ENCODE peak calls at places on chromosomes 5 and 9, in nine cellular contexts. P, K, O, R, G, E, J, A and C are unnamed samples.

GRCh38 chr5:68464424-68464823 is 248.9 kb downstream of the PIK3R1 start:
- DNase-seq in P (no peak), K (peak; percentile 3), O (no peak), R (no peak), G (peak; percentile 20), E (peak; percentile 32), J (peak; percentile 45), A (no peak), C (no peak)

GRCh38 chr5:159913048-159913447 is 3.2 kb upstream of the ADRA1B start:
- DNase-seq in P (no peak), K (no peak), O (no peak), R (no peak), G (no peak), E (peak; percentile 70), J (peak; percentile 90), A (no peak), C (no peak)

GRCh38 chr9:76969716-76970115 is 49.7 kb upstream of the FOXB2 start:
- DNase-seq in P (no peak), K (no peak), O (no peak), R (no peak), G (no peak), E (no peak), J (no peak), A (no peak), C (no peak)

GRCh38 chr5:14237313-14238086 is 94.4 kb downstream of the TRIO start:
- DNase-seq in P (no peak), K (no peak), O (no peak), R (no peak), G (no peak), E (no peak), J (no peak), A (no peak), C (no peak)

GRCh38 chr9:281753-282645 is 67.3 kb downstream of the DOCK8 start:
- DNase-seq in P (no peak), K (no peak), O (no peak), R (no peak), G (no peak), E (no peak), J (no peak), A (no peak), C (no peak)

GRCh38 chr5:22593592-22593991 is 259.6 kb downstream of the CDH12 start:
- DNase-seq in P (no peak), K (no peak), O (no peak), R (no peak), G (no peak), E (no peak), J (no peak), A (no peak), C (no peak)

GRCh38 chr5:88743231-88743879 is 139.6 kb downstream of the MEF2C start:
- DNase-seq in P (no peak), K (no peak), O (no peak), R (no peak), G (no peak), E (no peak), J (peak; percentile 39), A (no peak), C (no peak)

GRCh38 chr5:125151150-125151932 is 404.9 kb upstream of the ZNF608 start:
- DNase-seq in P (no peak), K (no peak), O (no peak), R (no peak), G (no peak), E (no peak), J (no peak), A (no peak), C (no peak)

GRCh38 chr9:78967557-78968212 is 604.1 kb upstream of the TLE4 start:
- DNase-seq in P (no peak), K (no peak), O (no peak), R (no peak), G (no peak), E (peak; percentile 65), J (peak; percentile 37), A (no peak), C (no peak)

GRCh38 chr9:34744295-34745221 is 34.6 kb upstream of the CCL21 start:
- DNase-seq in P (peak; percentile 22), K (peak; percentile 5), O (no peak), R (peak; percentile 32), G (no peak), E (peak; percentile 100), J (peak; percentile 73), A (no peak), C (no peak)

GRCh38 chr5:2353211-2353610 is 398.3 kb downstream of the IRX2 start:
- DNase-seq in P (no peak), K (no peak), O (peak; percentile 12), R (no peak), G (no peak), E (no peak), J (no peak), A (no peak), C (no peak)

GRCh38 chr5:157710887-157711286 is 20.3 kb upstream of the THG1L start:
- DNase-seq in P (no peak), K (no peak), O (no peak), R (no peak), G (no peak), E (peak; percentile 66), J (peak; percentile 22), A (no peak), C (no peak)

GRCh38 chr9:35945341-35946018 is 12.5 kb downstream of the OR2S2 start:
- DNase-seq in P (peak; percentile 86), K (peak; percentile 72), O (peak; percentile 83), R (peak; percentile 90), G (peak; percentile 56), E (peak; percentile 59), J (peak; percentile 93), A (peak; percentile 73), C (peak; percentile 93)

GRCh38 chr5:178367351-178368120 is 134.9 kb upstream of the PHYKPL start:
- DNase-seq in P (no peak), K (no peak), O (no peak), R (no peak), G (no peak), E (no peak), J (no peak), A (no peak), C (no peak)

GRCh38 chr5:134177197-134178171 is 734 bp upstream of the SKP1 start:
- DNase-seq in P (peak; percentile 72), K (peak; percentile 45), O (no peak), R (peak; percentile 74), G (no peak), E (peak; percentile 79), J (peak; percentile 83), A (no peak), C (peak; percentile 90)

GRCh38 chr5:131627466-131627865 is 7.6 kb downstream of the RAPGEF6 start:
- DNase-seq in P (no peak), K (no peak), O (no peak), R (no peak), G (no peak), E (no peak), J (no peak), A (no peak), C (no peak)

GRCh38 chr5:51208291-51208690 is 175.0 kb upstream of the ISL1 start:
- DNase-seq in P (no peak), K (no peak), O (no peak), R (no peak), G (no peak), E (no peak), J (no peak), A (no peak), C (no peak)

GRCh38 chr5:74649421-74649973 is 9.0 kb upstream of the ENC1 start:
- DNase-seq in P (no peak), K (no peak), O (no peak), R (no peak), G (no peak), E (no peak), J (no peak), A (no peak), C (no peak)

GRCh38 chr9:105475302-105475701 is 27.5 kb downstream of the FSD1L start:
- DNase-seq in P (no peak), K (no peak), O (no peak), R (no peak), G (no peak), E (peak; percentile 19), J (peak; percentile 50), A (no peak), C (no peak)
- TF ChIP-seq CTCF in P (peak; percentile 40), K (peak; percentile 25), O (no peak), R (peak; percentile 33), G (no peak), E (peak; percentile 50), J (peak; percentile 49), A (no peak), C (peak; percentile 74)

DNA sequence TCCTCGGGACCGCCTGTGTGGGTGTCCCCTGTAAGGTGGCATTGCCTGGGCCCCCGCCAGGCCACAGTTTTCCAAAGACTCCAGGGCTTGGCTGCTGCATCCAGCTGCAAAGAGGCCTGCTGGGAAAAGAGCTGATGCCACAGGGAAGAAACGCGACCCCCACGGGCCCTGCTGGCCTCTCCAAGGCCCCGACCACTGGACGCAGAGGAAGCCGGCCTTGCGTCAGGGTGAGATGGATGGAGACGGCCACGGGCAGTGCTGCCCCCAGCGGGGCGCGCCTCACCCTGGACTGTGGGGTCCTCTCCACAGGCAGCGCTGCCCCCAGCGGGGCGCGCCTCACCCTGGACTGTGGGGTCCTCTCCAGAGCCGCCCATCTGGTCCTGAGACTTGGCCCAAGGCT is 21.3 kb upstream of the SLC6A19 start:
- DNase-seq in P (no peak), K (no peak), O (no peak), R (no peak), G (no peak), E (no peak), J (no peak), A (no peak), C (no peak)
- TF ChIP-seq CTCF in P (no peak), K (no peak), O (no peak), R (no peak), G (no peak), E (no peak), J (no peak), A (no peak), C (no peak)

DNA sequence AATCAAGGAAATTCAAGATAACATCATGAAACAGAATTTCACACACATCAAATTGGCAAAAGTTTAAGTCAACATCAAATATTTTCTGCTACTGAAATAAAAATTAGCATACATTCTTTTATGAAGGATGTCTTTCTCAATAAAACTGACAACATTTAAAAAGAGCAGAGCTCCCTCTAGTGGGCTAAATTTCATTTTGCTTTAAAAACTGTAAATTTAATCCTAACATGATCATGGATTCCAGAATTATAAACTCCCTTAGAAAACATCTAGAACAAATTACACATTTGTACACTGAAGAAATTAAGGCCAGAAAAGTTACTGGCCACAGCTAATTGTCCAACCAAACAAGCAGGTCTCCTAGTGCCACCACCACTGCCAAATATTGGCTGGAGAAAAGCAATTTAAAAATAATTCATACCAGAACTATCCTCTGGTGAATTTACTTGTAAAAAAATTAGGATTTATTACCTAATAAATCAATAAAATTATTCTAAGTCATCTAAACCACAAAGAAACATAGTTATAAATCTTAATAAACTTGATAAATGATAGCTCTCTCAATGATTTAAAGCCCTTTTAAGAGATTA is 31.2 kb downstream of the DEPDC1B start:
- DNase-seq in P (no peak), K (no peak), O (no peak), R (no peak), G (no peak), E (peak; percentile 21), J (peak; percentile 58), A (no peak), C (no peak)
- TF ChIP-seq CTCF in P (peak; percentile 54), K (peak; percentile 43), O (peak; percentile 59), R (peak; percentile 59), G (peak; percentile 85), E (peak; percentile 70), J (peak; percentile 37), A (peak; percentile 27), C (peak; percentile 86)

DNA sequence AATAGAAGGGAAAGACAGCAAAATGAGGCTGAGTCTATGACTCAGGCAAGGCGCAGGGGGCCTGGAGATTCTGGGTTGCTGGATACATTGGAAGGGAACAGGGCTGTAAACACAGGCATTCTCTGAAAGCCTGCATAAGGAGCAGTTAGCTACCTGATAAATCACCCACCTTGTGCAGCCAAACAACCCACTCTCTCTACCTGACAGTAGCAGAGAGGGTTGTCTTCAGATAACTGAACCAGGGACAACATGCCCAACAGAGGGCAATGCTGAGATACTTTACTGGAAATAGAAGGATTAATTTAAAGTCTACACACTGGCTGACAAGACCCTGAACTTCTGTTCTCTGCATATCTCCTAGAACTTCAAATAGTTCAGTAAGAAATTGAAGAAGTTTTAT is 161.6 kb downstream of the KCTD16 start:
- DNase-seq in P (no peak), K (no peak), O (no peak), R (no peak), G (no peak), E (peak; percentile 2), J (peak; percentile 2), A (no peak), C (peak; percentile 70)
- TF ChIP-seq CTCF in P (no peak), K (no peak), O (no peak), R (no peak), G (no peak), E (peak; percentile 33), J (peak; percentile 12), A (no peak), C (peak; percentile 74)